ENCODE peak calls at places on chromosomes 2 and 18, in nine cellular contexts. A, H, S, X, V, Y, P, M and Z are unnamed samples.

GRCh38 chr2:190860985-190861721 is 19.5 kb upstream of the GLS start:
- DNase-seq in H (no peak), P (no peak), M (no peak), A (no peak), V (peak; percentile 73), S (no peak), X (no peak), Y (no peak), Z (no peak)

GRCh38 chr2:53545159-53546055 is 222.2 kb upstream of the CHAC2 start:
- DNase-seq in V (no peak), X (no peak), H (no peak), S (no peak), A (no peak), Y (no peak), M (no peak), P (no peak), Z (no peak)

GRCh38 chr2:239522002-239522739 is 121.4 kb upstream of the HDAC4 start:
- DNase-seq in X (no peak), S (no peak), P (no peak), H (no peak), Y (no peak), M (no peak), V (no peak), A (peak; percentile 13), Z (no peak)

GRCh38 chr18:48902856-48903601 is 47.7 kb downstream of the SMAD7 start:
- DNase-seq in X (no peak), M (peak; percentile 42), P (no peak), Y (peak; percentile 50), H (peak; percentile 70), S (no peak), V (peak; percentile 34), A (no peak), Z (peak; percentile 37)

GRCh38 chr2:15299904-15300528 is 261.1 kb downstream of the NBAS start:
- DNase-seq in Y (no peak), M (no peak), X (no peak), S (no peak), P (no peak), H (no peak), A (no peak), V (peak; percentile 9), Z (no peak)

GRCh38 chr2:74413001-74413698 is 8.3 kb downstream of the C2orf81 start:
- DNase-seq in Y (no peak), P (no peak), H (no peak), X (no peak), A (peak; percentile 47), M (no peak), S (no peak), V (no peak), Z (peak; percentile 77)

GRCh38 chr2:241788572-241788971 is 11.9 kb downstream of the GAL3ST2 start:
- DNase-seq in S (peak; percentile 18), X (no peak), M (no peak), A (no peak), H (no peak), Y (no peak), P (no peak), V (no peak), Z (no peak)

GRCh38 chr2:218381916-218382366 is at the start of gene SLC11A1:
- DNase-seq in V (no peak), S (no peak), Y (no peak), H (peak; percentile 87), M (no peak), A (peak; percentile 62), P (no peak), X (no peak), Z (peak; percentile 47)

GRCh38 chr2:235538989-235539388 is 45.1 kb downstream of the AGAP1 start:
- DNase-seq in V (no peak), M (no peak), X (peak; percentile 37), A (no peak), P (no peak), H (no peak), S (no peak), Y (no peak), Z (no peak)

GRCh38 chr18:26780520-26781325 is 84.8 kb downstream of the AQP4 start:
- DNase-seq in M (no peak), V (no peak), P (no peak), S (no peak), X (no peak), H (no peak), Y (no peak), A (no peak), Z (no peak)

GRCh38 chr2:27370816-27371620 is 602 bp downstream of the SNX17 start:
- DNase-seq in H (peak; percentile 77), V (peak; percentile 53), Y (no peak), S (peak; percentile 26), X (peak; percentile 58), M (no peak), P (peak; percentile 29), A (peak; percentile 36), Z (peak; percentile 46)

GRCh38 chr2:240903191-240904060 is 2.7 kb upstream of the CROCC2 start:
- DNase-seq in A (peak; percentile 14), M (no peak), P (no peak), V (no peak), S (no peak), Y (no peak), H (no peak), X (no peak), Z (no peak)

GRCh38 chr18:23077493-23078256 is 57.6 kb upstream of the CABLES1 start:
- DNase-seq in P (peak; percentile 18), H (no peak), A (no peak), S (no peak), V (no peak), M (no peak), Y (no peak), X (no peak), Z (no peak)

GRCh38 chr2:17771956-17772355 is 18.0 kb downstream of the GEN1 start:
- DNase-seq in H (no peak), P (no peak), S (no peak), M (no peak), A (no peak), X (no peak), V (no peak), Y (no peak), Z (no peak)

GRCh38 chr2:62363166-62363565 is 142.8 kb downstream of the TMEM17 start:
- DNase-seq in M (no peak), Y (no peak), S (peak; percentile 50), P (no peak), X (no peak), V (no peak), H (no peak), A (no peak), Z (no peak)
- TF ChIP-seq POLR2A in M (no peak), Y (no peak), S (no peak), P (no peak), X (no peak), V (no peak), H (no peak), A (no peak), Z (no peak)

DNA sequence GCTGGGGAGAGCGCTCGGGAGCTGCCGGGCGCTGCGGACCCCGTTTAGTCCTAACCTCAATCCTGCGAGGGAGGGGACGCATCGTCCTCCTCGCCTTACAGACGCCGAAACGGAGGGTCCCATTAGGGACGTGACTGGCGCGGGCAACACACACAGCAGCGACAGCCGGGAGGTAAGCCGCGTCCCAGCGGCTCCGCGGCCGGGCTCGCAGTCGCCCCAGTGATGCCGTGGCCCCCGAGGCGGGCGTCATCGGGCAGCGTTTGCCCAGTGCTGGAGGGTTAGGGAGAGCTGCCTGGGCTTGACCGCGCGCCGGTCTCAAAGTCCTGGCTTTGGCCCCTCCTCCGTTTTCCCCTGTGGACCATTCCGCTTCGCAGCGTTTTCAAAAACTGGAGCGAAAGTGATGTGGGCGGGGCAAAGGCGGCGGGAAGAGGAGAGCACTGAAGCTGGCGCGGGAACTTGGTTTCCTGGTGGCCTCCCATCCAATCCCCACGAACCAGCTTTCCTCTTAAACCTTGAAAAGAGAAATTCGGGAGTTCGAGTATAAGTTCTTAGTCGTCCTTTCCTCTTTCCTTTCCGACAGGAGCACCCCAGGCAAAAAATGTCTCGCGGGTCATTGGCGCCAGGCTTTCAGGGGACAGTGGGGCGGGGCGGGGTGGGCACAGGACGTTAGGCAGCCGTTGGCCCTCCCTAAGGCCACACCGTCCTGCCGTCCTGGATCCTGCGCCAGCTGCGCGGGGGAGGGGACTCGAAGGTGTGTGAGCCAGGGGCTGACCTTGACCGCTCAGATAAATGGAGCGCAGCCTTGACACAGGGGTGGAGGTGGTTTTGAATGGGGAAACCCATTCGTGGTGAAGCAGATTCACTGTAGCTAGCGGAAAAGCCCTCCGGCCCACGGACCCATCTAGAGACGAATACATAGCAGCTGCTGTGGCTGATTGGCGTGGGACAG is 819 bp downstream of the TYMS start:
- DNase-seq in Y (peak; percentile 78), A (peak; percentile 89), P (peak; percentile 77), X (peak; percentile 93), V (peak; percentile 84), M (peak; percentile 56), S (peak; percentile 72), H (peak; percentile 88), Z (peak; percentile 89)
- TF ChIP-seq POLR2A in Y (no peak), A (peak; percentile 49), P (peak; percentile 47), X (peak; percentile 64), V (no peak), M (no peak), S (peak; percentile 34), H (no peak), Z (no peak)

GRCh38 chr2:64273524-64274398 is 129.5 kb upstream of the PELI1 start:
- DNase-seq in A (peak; percentile 35), X (peak; percentile 77), S (no peak), V (peak; percentile 89), P (no peak), Y (peak; percentile 91), M (no peak), H (peak; percentile 83), Z (peak; percentile 59)
- TF ChIP-seq POLR2A in A (peak; percentile 27), X (no peak), S (no peak), V (no peak), P (no peak), Y (no peak), M (no peak), H (no peak), Z (no peak)

DNA sequence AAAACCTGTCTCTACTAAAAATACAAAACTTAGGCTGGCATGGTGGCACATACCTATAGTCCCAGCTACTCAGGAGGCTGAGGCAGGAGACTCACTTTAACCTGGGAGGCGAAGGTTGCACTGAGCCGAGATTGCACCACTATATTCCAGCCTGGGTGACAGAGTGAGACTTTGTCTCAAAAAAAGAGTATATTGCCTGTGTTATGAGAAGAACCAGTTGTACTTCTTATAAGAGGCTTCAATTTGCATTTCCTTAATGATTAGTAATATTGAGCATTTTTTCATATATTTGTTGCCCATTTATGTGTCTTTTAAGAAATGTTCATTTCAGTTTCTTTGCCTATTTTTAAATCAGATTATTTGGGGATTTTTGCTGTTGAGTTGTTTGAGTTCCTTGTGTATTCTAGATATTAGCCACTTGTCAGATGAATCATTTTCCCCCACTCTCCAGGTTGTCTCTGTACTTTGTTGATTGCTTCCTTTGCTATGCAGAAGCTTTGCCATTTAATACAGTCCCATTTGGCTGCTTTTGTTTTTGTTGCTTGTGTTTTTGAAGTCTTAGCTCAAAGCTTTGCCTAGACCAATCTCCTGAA is 75.8 kb upstream of the LRPPRC start:
- DNase-seq in A (no peak), S (no peak), Y (no peak), M (no peak), P (no peak), H (no peak), X (no peak), V (no peak), Z (no peak)
- TF ChIP-seq POLR2A in A (no peak), S (no peak), Y (no peak), M (no peak), P (no peak), H (no peak), X (no peak), V (no peak), Z (no peak)

GRCh38 chr2:61017556-61018318 is at the start of the genes PEX13 and PUS10:
- DNase-seq in V (peak; percentile 69), S (peak; percentile 53), H (peak; percentile 83), A (peak; percentile 81), M (peak; percentile 44), P (peak; percentile 93), Y (peak; percentile 64), X (peak; percentile 87), Z (peak; percentile 92)
- TF ChIP-seq POLR2A in V (peak; percentile 59), S (no peak), H (peak; percentile 37), A (peak; percentile 75), M (no peak), P (peak; percentile 63), Y (peak; percentile 19), X (peak; percentile 51), Z (no peak)